ENCODE peak calls at places on chromosomes 3 and 15, in nine cellular contexts. One of them, this sample, is unnamed.

GRCh38 chr15:89114974-89115373 is 26.7 kb downstream of the ABHD2 start:
- DNase-seq in HTR-8/SVneo: no peak
- DNase-seq in fibroblast of the aortic adventitia: peak; percentile 87
- DNase-seq in Ammon's horn: peak; percentile 72
- DNase-seq in NCI-H1436: peak; percentile 39
- DNase-seq in memory B cell: no peak
- DNase-seq in progenitor cell of endocrine pancreas: no peak
- DNase-seq in NCI-H446: peak; percentile 27
- DNase-seq in AML-193: no peak
- DNase-seq in this sample: no peak

GRCh38 chr15:57485869-57486268 is 105.8 kb upstream of the MYZAP start:
- DNase-seq in HTR-8/SVneo: peak; percentile 85
- DNase-seq in fibroblast of the aortic adventitia: peak; percentile 80
- DNase-seq in Ammon's horn: no peak
- DNase-seq in NCI-H1436: no peak
- DNase-seq in memory B cell: no peak
- DNase-seq in progenitor cell of endocrine pancreas: no peak
- DNase-seq in NCI-H446: no peak
- DNase-seq in AML-193: no peak
- DNase-seq in this sample: no peak

GRCh38 chr3:171446301-171446700 is 13.9 kb downstream of the TNIK start:
- DNase-seq in HTR-8/SVneo: no peak
- DNase-seq in fibroblast of the aortic adventitia: no peak
- DNase-seq in Ammon's horn: no peak
- DNase-seq in NCI-H1436: no peak
- DNase-seq in memory B cell: no peak
- DNase-seq in progenitor cell of endocrine pancreas: no peak
- DNase-seq in NCI-H446: no peak
- DNase-seq in AML-193: no peak
- DNase-seq in this sample: no peak

GRCh38 chr15:70101459-70102113 is 3.9 kb upstream of the TLE3 start:
- DNase-seq in HTR-8/SVneo: peak; percentile 88
- DNase-seq in fibroblast of the aortic adventitia: peak; percentile 79
- DNase-seq in Ammon's horn: no peak
- DNase-seq in NCI-H1436: peak; percentile 90
- DNase-seq in memory B cell: no peak
- DNase-seq in progenitor cell of endocrine pancreas: peak; percentile 60
- DNase-seq in NCI-H446: peak; percentile 97
- DNase-seq in AML-193: no peak
- DNase-seq in this sample: no peak

GRCh38 chr3:189833266-189833665 is 202.1 kb downstream of the TP63 start:
- DNase-seq in HTR-8/SVneo: no peak
- DNase-seq in fibroblast of the aortic adventitia: no peak
- DNase-seq in Ammon's horn: no peak
- DNase-seq in NCI-H1436: no peak
- DNase-seq in memory B cell: no peak
- DNase-seq in progenitor cell of endocrine pancreas: no peak
- DNase-seq in NCI-H446: no peak
- DNase-seq in AML-193: no peak
- DNase-seq in this sample: no peak

GRCh38 chr3:123783811-123784210 is 100.3 kb downstream of the MYLK start:
- DNase-seq in HTR-8/SVneo: no peak
- DNase-seq in fibroblast of the aortic adventitia: no peak
- DNase-seq in Ammon's horn: no peak
- DNase-seq in NCI-H1436: no peak
- DNase-seq in memory B cell: no peak
- DNase-seq in progenitor cell of endocrine pancreas: no peak
- DNase-seq in NCI-H446: no peak
- DNase-seq in AML-193: no peak
- DNase-seq in this sample: no peak

GRCh38 chr3:2198880-2199279 is 100.2 kb downstream of the CNTN4 start:
- DNase-seq in HTR-8/SVneo: no peak
- DNase-seq in fibroblast of the aortic adventitia: no peak
- DNase-seq in Ammon's horn: no peak
- DNase-seq in NCI-H1436: no peak
- DNase-seq in memory B cell: no peak
- DNase-seq in progenitor cell of endocrine pancreas: no peak
- DNase-seq in NCI-H446: no peak
- DNase-seq in AML-193: no peak
- DNase-seq in this sample: no peak

GRCh38 chr3:134527037-134527436 is 41.2 kb downstream of the CEP63 start:
- DNase-seq in HTR-8/SVneo: peak; percentile 7
- DNase-seq in fibroblast of the aortic adventitia: no peak
- DNase-seq in Ammon's horn: no peak
- DNase-seq in NCI-H1436: no peak
- DNase-seq in memory B cell: no peak
- DNase-seq in progenitor cell of endocrine pancreas: no peak
- DNase-seq in NCI-H446: no peak
- DNase-seq in AML-193: peak; percentile 10
- DNase-seq in this sample: no peak

GRCh38 chr3:127628788-127629456 is at the start of gene PODXL2:
- DNase-seq in HTR-8/SVneo: peak; percentile 54
- DNase-seq in fibroblast of the aortic adventitia: peak; percentile 33
- DNase-seq in Ammon's horn: peak; percentile 59
- DNase-seq in NCI-H1436: peak; percentile 77
- DNase-seq in memory B cell: peak; percentile 26
- DNase-seq in progenitor cell of endocrine pancreas: peak; percentile 51
- DNase-seq in NCI-H446: peak; percentile 86
- DNase-seq in AML-193: no peak
- DNase-seq in this sample: peak; percentile 33

GRCh38 chr3:104992618-104993017 is 374.1 kb upstream of the ALCAM start:
- DNase-seq in HTR-8/SVneo: no peak
- DNase-seq in fibroblast of the aortic adventitia: no peak
- DNase-seq in Ammon's horn: no peak
- DNase-seq in NCI-H1436: no peak
- DNase-seq in memory B cell: no peak
- DNase-seq in progenitor cell of endocrine pancreas: no peak
- DNase-seq in NCI-H446: no peak
- DNase-seq in AML-193: no peak
- DNase-seq in this sample: no peak

GRCh38 chr3:57026918-57027317 is 33.5 kb upstream of the SPATA12 start:
- DNase-seq in HTR-8/SVneo: no peak
- DNase-seq in fibroblast of the aortic adventitia: peak; percentile 74
- DNase-seq in Ammon's horn: no peak
- DNase-seq in NCI-H1436: no peak
- DNase-seq in memory B cell: no peak
- DNase-seq in progenitor cell of endocrine pancreas: no peak
- DNase-seq in NCI-H446: no peak
- DNase-seq in AML-193: peak; percentile 20
- DNase-seq in this sample: no peak

GRCh38 chr3:184719709-184720108 is 7.8 kb upstream of the MAGEF1 start:
- DNase-seq in HTR-8/SVneo: no peak
- DNase-seq in fibroblast of the aortic adventitia: no peak
- DNase-seq in Ammon's horn: no peak
- DNase-seq in NCI-H1436: no peak
- DNase-seq in memory B cell: no peak
- DNase-seq in progenitor cell of endocrine pancreas: no peak
- DNase-seq in NCI-H446: no peak
- DNase-seq in AML-193: no peak
- DNase-seq in this sample: no peak

GRCh38 chr15:22980189-22981136 is at the start of gene CYFIP1:
- DNase-seq in HTR-8/SVneo: peak; percentile 75
- DNase-seq in fibroblast of the aortic adventitia: peak; percentile 80
- DNase-seq in Ammon's horn: peak; percentile 69
- DNase-seq in NCI-H1436: no peak
- DNase-seq in memory B cell: no peak
- DNase-seq in progenitor cell of endocrine pancreas: peak; percentile 72
- DNase-seq in NCI-H446: peak; percentile 74
- DNase-seq in AML-193: no peak
- DNase-seq in this sample: no peak

GRCh38 chr3:61154788-61155187 is 96.5 kb downstream of the FHIT start:
- DNase-seq in HTR-8/SVneo: no peak
- DNase-seq in fibroblast of the aortic adventitia: no peak
- DNase-seq in Ammon's horn: peak; percentile 2
- DNase-seq in NCI-H1436: no peak
- DNase-seq in memory B cell: no peak
- DNase-seq in progenitor cell of endocrine pancreas: no peak
- DNase-seq in NCI-H446: no peak
- DNase-seq in AML-193: no peak
- DNase-seq in this sample: no peak

GRCh38 chr3:79517766-79518413 is 249.9 kb downstream of the ROBO1 start:
- DNase-seq in HTR-8/SVneo: peak; percentile 17
- DNase-seq in fibroblast of the aortic adventitia: peak; percentile 43
- DNase-seq in Ammon's horn: peak; percentile 56
- DNase-seq in NCI-H1436: no peak
- DNase-seq in memory B cell: no peak
- DNase-seq in progenitor cell of endocrine pancreas: no peak
- DNase-seq in NCI-H446: peak; percentile 72
- DNase-seq in AML-193: peak; percentile 28
- DNase-seq in this sample: peak; percentile 63

GRCh38 chr3:177934001-177934891 is 602.0 kb upstream of the KCNMB2 start:
- DNase-seq in HTR-8/SVneo: peak; percentile 57
- DNase-seq in fibroblast of the aortic adventitia: peak; percentile 79
- DNase-seq in Ammon's horn: peak; percentile 9
- DNase-seq in NCI-H1436: no peak
- DNase-seq in memory B cell: no peak
- DNase-seq in progenitor cell of endocrine pancreas: no peak
- DNase-seq in NCI-H446: peak; percentile 32
- DNase-seq in AML-193: no peak
- DNase-seq in this sample: no peak

GRCh38 chr3:32325957-32326356 is 65.7 kb upstream of the CMTM7 start:
- DNase-seq in HTR-8/SVneo: no peak
- DNase-seq in fibroblast of the aortic adventitia: peak; percentile 24
- DNase-seq in Ammon's horn: no peak
- DNase-seq in NCI-H1436: no peak
- DNase-seq in memory B cell: no peak
- DNase-seq in progenitor cell of endocrine pancreas: no peak
- DNase-seq in NCI-H446: peak; percentile 75
- DNase-seq in AML-193: no peak
- DNase-seq in this sample: no peak

GRCh38 chr15:68678746-68679145 is 100.0 kb downstream of the CORO2B start:
- DNase-seq in HTR-8/SVneo: no peak
- DNase-seq in fibroblast of the aortic adventitia: no peak
- DNase-seq in Ammon's horn: no peak
- DNase-seq in NCI-H1436: no peak
- DNase-seq in memory B cell: no peak
- DNase-seq in progenitor cell of endocrine pancreas: no peak
- DNase-seq in NCI-H446: no peak
- DNase-seq in AML-193: no peak
- DNase-seq in this sample: no peak

GRCh38 chr3:151328298-151329036 is 882 bp downstream of the P2RY13 start:
- DNase-seq in HTR-8/SVneo: no peak
- DNase-seq in fibroblast of the aortic adventitia: peak; percentile 48
- DNase-seq in Ammon's horn: no peak
- DNase-seq in NCI-H1436: no peak
- DNase-seq in memory B cell: no peak
- DNase-seq in progenitor cell of endocrine pancreas: no peak
- DNase-seq in NCI-H446: no peak
- DNase-seq in AML-193: peak; percentile 61
- DNase-seq in this sample: peak; percentile 42

GRCh38 chr3:150309557-150309956 is 98.5 kb upstream of the TSC22D2 start:
- DNase-seq in HTR-8/SVneo: peak; percentile 17
- DNase-seq in fibroblast of the aortic adventitia: peak; percentile 46
- DNase-seq in Ammon's horn: no peak
- DNase-seq in NCI-H1436: no peak
- DNase-seq in memory B cell: no peak
- DNase-seq in progenitor cell of endocrine pancreas: no peak
- DNase-seq in NCI-H446: no peak
- DNase-seq in AML-193: no peak
- DNase-seq in this sample: no peak

GRCh38 chr15:69524296-69524695 is 71.7 kb downstream of the RPLP1 start:
- DNase-seq in HTR-8/SVneo: no peak
- DNase-seq in fibroblast of the aortic adventitia: no peak
- DNase-seq in Ammon's horn: peak; percentile 31
- DNase-seq in NCI-H1436: no peak
- DNase-seq in memory B cell: no peak
- DNase-seq in progenitor cell of endocrine pancreas: no peak
- DNase-seq in NCI-H446: no peak
- DNase-seq in AML-193: no peak
- DNase-seq in this sample: no peak

GRCh38 chr3:129605593-129606521 is 619 bp downstream of the PLXND1 start:
- DNase-seq in HTR-8/SVneo: no peak
- DNase-seq in fibroblast of the aortic adventitia: peak; percentile 48
- DNase-seq in Ammon's horn: no peak
- DNase-seq in NCI-H1436: peak; percentile 34
- DNase-seq in memory B cell: peak; percentile 40
- DNase-seq in progenitor cell of endocrine pancreas: no peak
- DNase-seq in NCI-H446: peak; percentile 55
- DNase-seq in AML-193: peak; percentile 39
- DNase-seq in this sample: no peak

GRCh38 chr15:29323557-29323956 is 53.9 kb upstream of the NSMCE3 start:
- DNase-seq in HTR-8/SVneo: no peak
- DNase-seq in fibroblast of the aortic adventitia: no peak
- DNase-seq in Ammon's horn: no peak
- DNase-seq in NCI-H1436: no peak
- DNase-seq in memory B cell: no peak
- DNase-seq in progenitor cell of endocrine pancreas: no peak
- DNase-seq in NCI-H446: no peak
- DNase-seq in AML-193: no peak
- DNase-seq in this sample: no peak

GRCh38 chr15:25711691-25712090 is 151.4 kb downstream of the ATP10A start:
- DNase-seq in HTR-8/SVneo: no peak
- DNase-seq in fibroblast of the aortic adventitia: no peak
- DNase-seq in Ammon's horn: no peak
- DNase-seq in NCI-H1436: no peak
- DNase-seq in memory B cell: no peak
- DNase-seq in progenitor cell of endocrine pancreas: no peak
- DNase-seq in NCI-H446: no peak
- DNase-seq in AML-193: no peak
- DNase-seq in this sample: no peak

GRCh38 chr3:171620825-171621434 is 160.7 kb upstream of the TNIK start:
- DNase-seq in HTR-8/SVneo: peak; percentile 19
- DNase-seq in fibroblast of the aortic adventitia: peak; percentile 44
- DNase-seq in Ammon's horn: no peak
- DNase-seq in NCI-H1436: no peak
- DNase-seq in memory B cell: no peak
- DNase-seq in progenitor cell of endocrine pancreas: no peak
- DNase-seq in NCI-H446: no peak
- DNase-seq in AML-193: no peak
- DNase-seq in this sample: no peak

GRCh38 chr3:195450731-195451229 is 8.0 kb upstream of the ACAP2 start:
- DNase-seq in HTR-8/SVneo: no peak
- DNase-seq in fibroblast of the aortic adventitia: peak; percentile 86
- DNase-seq in Ammon's horn: no peak
- DNase-seq in NCI-H1436: no peak
- DNase-seq in memory B cell: no peak
- DNase-seq in progenitor cell of endocrine pancreas: no peak
- DNase-seq in NCI-H446: no peak
- DNase-seq in AML-193: no peak
- DNase-seq in this sample: no peak

GRCh38 chr15:27669641-27670040 is 429.5 kb downstream of the OCA2 start:
- DNase-seq in HTR-8/SVneo: no peak
- DNase-seq in fibroblast of the aortic adventitia: no peak
- DNase-seq in Ammon's horn: no peak
- DNase-seq in NCI-H1436: no peak
- DNase-seq in memory B cell: no peak
- DNase-seq in progenitor cell of endocrine pancreas: no peak
- DNase-seq in NCI-H446: no peak
- DNase-seq in AML-193: no peak
- DNase-seq in this sample: no peak

GRCh38 chr15:62392411-62392810 is 227.3 kb upstream of the C2CD4B start:
- DNase-seq in HTR-8/SVneo: no peak
- DNase-seq in fibroblast of the aortic adventitia: no peak
- DNase-seq in Ammon's horn: no peak
- DNase-seq in NCI-H1436: no peak
- DNase-seq in memory B cell: no peak
- DNase-seq in progenitor cell of endocrine pancreas: no peak
- DNase-seq in NCI-H446: no peak
- DNase-seq in AML-193: no peak
- DNase-seq in this sample: no peak

GRCh38 chr3:30708472-30708871 is 102.1 kb downstream of the TGFBR2 start:
- DNase-seq in HTR-8/SVneo: no peak
- DNase-seq in fibroblast of the aortic adventitia: no peak
- DNase-seq in Ammon's horn: no peak
- DNase-seq in NCI-H1436: no peak
- DNase-seq in memory B cell: no peak
- DNase-seq in progenitor cell of endocrine pancreas: no peak
- DNase-seq in NCI-H446: no peak
- DNase-seq in AML-193: no peak
- DNase-seq in this sample: no peak

GRCh38 chr15:84979651-84980050 is 2.0 kb upstream of the PDE8A start:
- DNase-seq in HTR-8/SVneo: no peak
- DNase-seq in fibroblast of the aortic adventitia: no peak
- DNase-seq in Ammon's horn: no peak
- DNase-seq in NCI-H1436: no peak
- DNase-seq in memory B cell: no peak
- DNase-seq in progenitor cell of endocrine pancreas: no peak
- DNase-seq in NCI-H446: no peak
- DNase-seq in AML-193: no peak
- DNase-seq in this sample: no peak

GRCh38 chr15:21261965-21262850 is 178.1 kb downstream of the POTEB3 start:
- DNase-seq in HTR-8/SVneo: no peak
- DNase-seq in fibroblast of the aortic adventitia: no peak
- DNase-seq in Ammon's horn: no peak
- DNase-seq in NCI-H1436: no peak
- DNase-seq in memory B cell: no peak
- DNase-seq in progenitor cell of endocrine pancreas: peak; percentile 27
- DNase-seq in NCI-H446: no peak
- DNase-seq in AML-193: no peak
- DNase-seq in this sample: no peak

This sample was measured in pons.